ENCODE peak calls at places on chromosomes 5 and 9, in four cellular contexts. K is CD4-positive, alpha-beta T cell; I is HT-29; F is GM13976. Q is an unnamed sample.

GRCh38 chr5:5658226-5658625 is 235.7 kb downstream of the ICE1 start:
- DNase-seq in K (no peak), I (no peak), F (no peak), Q (no peak)

GRCh38 chr9:76245518-76245917 is 148.7 kb downstream of the RFK start:
- DNase-seq in I (no peak), K (no peak), F (no peak), Q (no peak)

GRCh38 chr5:9545959-9546851 is at the start of gene SEMA5A:
- DNase-seq in I (no peak), K (peak), F (peak), Q (peak)

GRCh38 chr9:113556877-113557593 is 93.5 kb downstream of the RGS3 start:
- DNase-seq in K (no peak), F (no peak), I (no peak), Q (no peak)

GRCh38 chr5:138459311-138459710 is 6.0 kb upstream of the EGR1 start:
- DNase-seq in K (peak), F (peak), I (no peak), Q (no peak)

GRCh38 chr9:94948567-94949235 is 222.2 kb downstream of the AOPEP start:
- DNase-seq in K (no peak), I (no peak), F (no peak), Q (no peak)

GRCh38 chr5:25181249-25181648 is 536.5 kb upstream of the CDH10 start:
- DNase-seq in I (no peak), K (no peak), F (no peak), Q (no peak)

GRCh38 chr5:173498286-173498685 is 118.2 kb downstream of the BOD1 start:
- DNase-seq in K (no peak), F (no peak), I (no peak), Q (no peak)

GRCh38 chr9:136804509-136805206 is 3.1 kb upstream of the RABL6 start:
- DNase-seq in I (no peak), F (no peak), K (no peak), Q (no peak)

GRCh38 chr9:136644593-136645342 is 17.9 kb upstream of the EGFL7 start:
- DNase-seq in K (peak), I (no peak), F (peak), Q (peak)

GRCh38 chr9:92807031-92807756 is 42.6 kb upstream of the BICD2 start:
- DNase-seq in K (no peak), F (no peak), I (no peak), Q (no peak)

GRCh38 chr9:29129763-29130162 is 1556.5 kb upstream of the C9orf72 start:
- DNase-seq in K (no peak), I (no peak), F (no peak), Q (no peak)

GRCh38 chr5:34656001-34656699 is at the start of gene RAI14:
- DNase-seq in K (no peak), I (peak), F (peak), Q (peak)

GRCh38 chr9:105338308-105338707 is 93.9 kb downstream of the SLC44A1 start:
- DNase-seq in K (no peak), F (no peak), I (no peak), Q (no peak)

GRCh38 chr9:87594218-87594617 is 96.6 kb downstream of the DAPK1 start:
- DNase-seq in I (no peak), K (no peak), F (no peak), Q (no peak)

GRCh38 chr5:177537389-177538361 is 16.7 kb downstream of the FAM193B start:
- DNase-seq in I (no peak), K (no peak), F (no peak), Q (no peak)

GRCh38 chr9:20683351-20684034 is 566 bp upstream of the FOCAD start:
- DNase-seq in F (peak), I (peak), K (peak), Q (peak)

GRCh38 chr5:81852277-81853004 is 101.5 kb upstream of the SSBP2 start:
- DNase-seq in I (no peak), K (peak), F (peak), Q (no peak)

GRCh38 chr5:93452255-93452654 is 128.8 kb downstream of the NR2F1-AS1 start:
- DNase-seq in I (no peak), K (no peak), F (no peak), Q (no peak)

GRCh38 chr9:112719696-112720095 is 1.8 kb upstream of the INIP start:
- DNase-seq in F (no peak), K (no peak), I (no peak), Q (no peak)

GRCh38 chr9:106880863-106881262 is 17.9 kb downstream of the ZNF462 start:
- DNase-seq in K (no peak), I (no peak), F (no peak), Q (no peak)

GRCh38 chr9:89891221-89892052 is 286.6 kb downstream of the GADD45G start:
- DNase-seq in K (no peak), I (no peak), F (no peak), Q (no peak)

GRCh38 chr5:168227001-168227400 is 64.4 kb upstream of the WWC1 start:
- DNase-seq in K (no peak), F (no peak), I (no peak), Q (no peak)

GRCh38 chr5:171801-172331 is 19.4 kb upstream of the LRRC14B start:
- DNase-seq in I (no peak), K (no peak), F (no peak), Q (no peak)

GRCh38 chr9:28820741-28821140 is 1247.5 kb upstream of the C9orf72 start:
- DNase-seq in K (no peak), F (no peak), I (no peak), Q (no peak)

GRCh38 chr5:136098171-136098570 is 34.5 kb upstream of the SMAD5 start:
- DNase-seq in I (no peak), F (no peak), K (no peak), Q (no peak)

GRCh38 chr5:133652951-133653601 is 40.7 kb upstream of the FSTL4 start:
- DNase-seq in F (no peak), I (no peak), K (no peak), Q (no peak)

GRCh38 chr9:98379572-98379971 is 124.1 kb upstream of the TBC1D2 start:
- DNase-seq in F (no peak), K (no peak), I (no peak), Q (no peak)

GRCh38 chr5:133421394-133421793 is 190.9 kb downstream of the FSTL4 start:
- DNase-seq in F (peak), K (no peak), I (peak), Q (peak)

GRCh38 chr9:105114956-105115728 is 129.3 kb upstream of the SLC44A1 start:
- DNase-seq in F (no peak), I (no peak), K (peak), Q (no peak)

GRCh38 chr5:101390317-101390908 is 487.3 kb upstream of the ST8SIA4 start:
- DNase-seq in F (no peak), I (peak), K (no peak), Q (peak)

GRCh38 chr5:90898330-90899013 is 339.9 kb downstream of the ADGRV1 start:
- DNase-seq in K (no peak), F (no peak), I (no peak), Q (no peak)

GRCh38 chr5:127909821-127910220 is 173.7 kb upstream of the SLC12A2 start:
- DNase-seq in I (no peak), K (no peak), F (no peak), Q (no peak)

GRCh38 chr5:39955156-39955555 is 530.4 kb upstream of the DAB2 start:
- DNase-seq in F (no peak), K (no peak), I (no peak), Q (no peak)

GRCh38 chr9:125989524-125990180 is 242.5 kb downstream of the PBX3 start:
- DNase-seq in F (no peak), K (no peak), I (no peak), Q (no peak)

GRCh38 chr9:121888438-121888775 is 204.7 kb downstream of the TTLL11 start:
- DNase-seq in F (no peak), I (no peak), K (no peak), Q (no peak)

GRCh38 chr9:21070171-21070571 is 7.6 kb downstream of the IFNB1 start:
- DNase-seq in F (no peak), I (peak), K (no peak), Q (peak)

GRCh38 chr5:81922790-81923398 is 48.9 kb upstream of the ATG10 start:
- DNase-seq in F (no peak), K (no peak), I (no peak), Q (no peak)

GRCh38 chr9:114372971-114373591 is 14.7 kb downstream of the AKNA start:
- DNase-seq in I (no peak), F (peak), K (peak), Q (no peak)